ENCODE peak calls at places on chromosome 22, in nine cellular contexts. L is IMR-90, F is uterus, E is heart left ventricle, Y is body of pancreas, B is stomach, C is Peyer's patch, W is transverse colon, O is H1. U is an unnamed sample.

GRCh38 chr22:47213571-47214230 is 451.3 kb downstream of the TBC1D22A start:
- DNase-seq in B (peak; percentile 28), O (peak; percentile 83), E (no peak), L (no peak), F (no peak), W (peak; percentile 28), C (peak; percentile 22), Y (peak; percentile 54), U (peak; percentile 58)

GRCh38 chr22:44640618-44641155 is 61.3 kb upstream of the PRR5 start:
- DNase-seq in C (no peak), O (no peak), W (no peak), B (no peak), E (no peak), Y (no peak), F (no peak), L (no peak), U (no peak)

GRCh38 chr22:35582861-35583670 is 34.1 kb downstream of the MB start:
- DNase-seq in E (peak; percentile 47), C (peak; percentile 52), Y (peak; percentile 70), L (peak; percentile 65), W (peak; percentile 68), O (peak; percentile 82), B (peak; percentile 67), F (peak; percentile 68), U (peak; percentile 73)

GRCh38 chr22:47174671-47175111 is 412.2 kb downstream of the TBC1D22A start:
- DNase-seq in O (no peak), Y (peak; percentile 4), E (peak; percentile 14), W (no peak), F (no peak), C (no peak), B (no peak), L (no peak), U (no peak)

GRCh38 chr22:36773935-36774334 is 2.0 kb downstream of the IFT27 start:
- DNase-seq in L (peak; percentile 49), C (no peak), Y (peak; percentile 33), W (no peak), O (no peak), B (no peak), E (no peak), F (no peak), U (no peak)

GRCh38 chr22:17792289-17792688 is 18.0 kb upstream of the BID start:
- DNase-seq in B (no peak), Y (no peak), C (no peak), E (no peak), O (peak; percentile 70), W (no peak), L (no peak), F (no peak), U (no peak)

GRCh38 chr22:44711236-44711560 is 9.2 kb downstream of the PRR5 start:
- DNase-seq in L (no peak), F (no peak), B (no peak), E (no peak), W (no peak), Y (no peak), O (no peak), C (no peak), U (no peak)

GRCh38 chr22:43976861-43977795 is 21.9 kb downstream of the SAMM50 start:
- DNase-seq in L (no peak), Y (no peak), C (no peak), E (no peak), W (no peak), B (no peak), O (no peak), F (no peak), U (no peak)

GRCh38 chr22:47357086-47357485 is 594.6 kb downstream of the TBC1D22A start:
- DNase-seq in W (no peak), E (no peak), L (no peak), Y (no peak), C (no peak), F (no peak), B (no peak), O (no peak), U (peak; percentile 9)

GRCh38 chr22:42895541-42895981 is 38.5 kb upstream of the ARFGAP3 start:
- DNase-seq in W (no peak), L (no peak), Y (peak; percentile 58), O (no peak), F (no peak), B (no peak), C (no peak), E (no peak), U (no peak)

GRCh38 chr22:22074634-22075381 is 92.2 kb upstream of the TOP3B start:
- DNase-seq in F (no peak), B (no peak), E (no peak), O (no peak), Y (no peak), C (no peak), W (no peak), L (no peak), U (no peak)

GRCh38 chr22:19086944-19087343 is 35.3 kb downstream of the DGCR2 start:
- DNase-seq in E (no peak), Y (no peak), C (peak; percentile 11), B (no peak), W (no peak), O (no peak), F (no peak), L (peak; percentile 69), U (no peak)

GRCh38 chr22:40654522-40655167 is 18.1 kb upstream of the MRTFA start:
- DNase-seq in L (peak; percentile 83), Y (peak; percentile 58), E (peak; percentile 75), B (peak; percentile 64), C (no peak), O (no peak), W (peak; percentile 37), F (peak; percentile 47), U (peak; percentile 70)

GRCh38 chr22:37777122-37777687 is 30.5 kb upstream of the GCAT start:
- DNase-seq in E (peak; percentile 39), O (no peak), C (peak; percentile 18), F (no peak), B (peak; percentile 85), Y (peak; percentile 89), L (peak; percentile 94), W (peak; percentile 74), U (no peak)

GRCh38 chr22:37776639-37777005 is 31.1 kb upstream of the GCAT start:
- DNase-seq in O (no peak), C (no peak), B (no peak), F (no peak), L (no peak), W (no peak), E (no peak), Y (no peak), U (no peak)

GRCh38 chr22:37775785-37776638 is 31.7 kb upstream of the GCAT start:
- DNase-seq in B (no peak), W (no peak), F (no peak), L (peak; percentile 99), Y (no peak), O (no peak), C (no peak), E (no peak), U (no peak)

GRCh38 chr22:37781434-37782059 is 26.2 kb upstream of the GCAT start:
- DNase-seq in W (no peak), Y (peak; percentile 39), O (no peak), F (peak; percentile 60), L (peak; percentile 19), E (no peak), C (no peak), B (no peak), U (peak; percentile 48)

DNA sequence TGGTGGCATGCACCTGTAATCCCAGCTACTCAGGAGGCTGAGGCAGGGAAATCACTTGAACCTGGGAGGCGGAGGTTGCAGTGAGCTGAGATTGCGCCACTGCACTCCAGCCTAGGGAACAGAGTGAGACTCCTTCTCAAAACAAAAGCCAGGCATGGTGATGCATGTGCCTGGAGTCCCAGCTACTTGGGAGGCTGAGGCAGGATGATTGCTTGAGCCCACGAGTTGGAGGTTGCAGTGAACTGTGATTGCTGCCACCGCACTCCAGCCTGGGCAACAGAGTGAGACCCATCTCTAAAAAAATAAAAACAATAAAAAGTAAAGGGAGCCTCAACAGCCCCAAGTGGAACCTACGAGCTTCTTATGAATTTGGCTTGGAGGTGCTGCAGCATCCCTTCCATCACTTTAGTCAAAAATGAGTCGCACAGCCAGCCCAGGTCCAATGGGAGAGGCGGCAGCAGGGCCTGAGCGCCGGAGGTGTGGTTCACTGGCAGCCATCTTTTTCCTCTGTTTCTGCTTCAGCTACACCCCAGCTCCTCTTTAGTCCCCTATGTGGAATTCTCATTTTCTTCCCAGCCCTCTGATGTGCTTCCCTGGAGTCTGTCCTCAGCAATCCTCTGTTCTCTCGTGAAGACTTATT is 29.2 kb upstream of the GCAT start:
- DNase-seq in B (no peak), F (no peak), L (no peak), O (no peak), W (no peak), E (no peak), Y (no peak), C (no peak), U (no peak)
- TF ChIP-seq POLR2A in B (no peak), F (no peak), L (no peak), O (no peak), W (no peak), E (no peak), Y (no peak), C (no peak), U (no peak)

GRCh38 chr22:49052560-49052959 is 775.1 kb downstream of the BRD1 start:
- DNase-seq in W (no peak), Y (no peak), C (no peak), O (no peak), E (no peak), B (no peak), F (no peak), L (no peak), U (no peak)
- H3K4me3 ChIP-seq in W (no peak overlapping the region), Y (no peak overlapping the region), C (peak overlapping the region; percentile 22), O (no peak overlapping the region), E (peak overlapping the region; percentile 55), B (peak overlapping the region; percentile 41), F (peak overlapping the region; percentile 16), L (no peak overlapping the region), U (peak overlapping the region; percentile 64)

DNA sequence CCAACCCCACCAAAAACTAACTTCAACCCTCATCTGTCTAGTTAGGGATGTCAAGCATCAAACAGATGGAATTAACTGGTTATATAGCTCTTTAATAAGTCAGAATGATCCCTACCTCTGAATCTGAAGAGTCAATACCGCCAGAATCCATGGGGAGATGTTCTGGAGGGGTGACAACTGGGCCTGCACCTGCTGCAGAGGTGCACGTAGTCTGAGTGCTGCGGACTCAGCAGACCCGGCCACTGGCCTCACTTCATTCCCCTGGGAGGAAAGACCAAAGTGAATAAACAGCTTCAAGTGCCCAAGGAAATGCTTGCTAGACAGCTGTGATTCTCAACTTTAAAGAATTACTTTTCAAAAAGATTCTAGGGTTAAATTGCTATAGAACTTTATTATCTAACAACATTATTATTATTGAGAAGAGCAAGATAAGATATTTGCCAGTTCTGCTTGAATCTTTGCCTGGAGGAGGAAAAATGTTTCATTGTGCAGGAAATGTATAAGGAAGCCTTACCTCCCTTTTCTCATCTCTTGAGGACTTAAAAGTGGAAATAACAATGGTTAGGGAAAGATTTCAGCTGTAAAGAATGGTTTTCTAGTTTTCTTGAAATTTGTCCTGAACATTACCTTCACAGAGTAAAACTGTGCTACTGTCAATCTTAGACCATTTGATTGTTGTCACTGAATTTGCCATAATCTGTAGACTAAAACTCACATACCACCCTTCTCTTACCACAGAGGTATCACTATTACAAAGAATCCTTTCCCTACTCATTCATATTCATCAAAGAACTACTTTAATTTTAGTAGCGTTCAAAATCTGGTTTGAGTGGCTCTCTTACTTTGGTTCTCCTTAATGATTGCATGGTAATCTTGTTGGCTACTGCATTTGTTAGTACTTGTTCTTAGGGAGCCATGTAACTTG is 4.2 kb downstream of the XBP1 start:
- DNase-seq in E (no peak), W (no peak), F (no peak), C (no peak), O (no peak), L (no peak), B (no peak), Y (peak; percentile 35), U (no peak)
- TF ChIP-seq POLR2A in E (no peak), W (no peak), F (no peak), C (no peak), O (no peak), L (no peak), B (no peak), Y (no peak), U (no peak)

GRCh38 chr22:26748845-26749244 is 91.5 kb downstream of the MIAT start:
- DNase-seq in L (no peak), W (no peak), Y (no peak), C (no peak), F (no peak), E (no peak), O (no peak), B (no peak), U (no peak)
- H3K4me3 ChIP-seq in L (no peak overlapping the region), W (no peak overlapping the region), Y (no peak overlapping the region), C (no peak overlapping the region), F (no peak overlapping the region), E (no peak overlapping the region), O (no peak overlapping the region), B (no peak overlapping the region), U (no peak overlapping the region)

U was measured in testis.